ENCODE peak calls at places on chromosomes 5 and 9, in six cellular contexts. G is breast epithelium, Z is transverse colon, L is upper lobe of left lung, I is HCT116, R is sigmoid colon. O is an unnamed sample.

GRCh38 chr5:154478224-154478565 is at the start of gene HAND1:
- DNase-seq in L (peak), R (peak), Z (peak), I (peak), G (no peak), O (no peak)

GRCh38 chr5:72137826-72138409 is 30.6 kb downstream of the MAP1B start:
- DNase-seq in L (no peak), R (no peak), Z (no peak), G (no peak), I (peak), O (no peak)

GRCh38 chr9:137660144-137660543 is 41.3 kb downstream of the EHMT1 start:
- DNase-seq in G (no peak), L (no peak), I (no peak), R (peak), Z (no peak), O (no peak)

GRCh38 chr9:1042466-1042865 is 7.7 kb upstream of the DMRT2 start:
- DNase-seq in G (no peak), L (peak), R (no peak), I (no peak), Z (peak), O (no peak)

GRCh38 chr5:129906177-129906887 is 2.1 kb downstream of the CHSY3 start:
- DNase-seq in Z (peak), I (no peak), R (peak), L (peak), G (no peak), O (peak)

GRCh38 chr5:50593681-50594080 is 72.8 kb upstream of the PARP8 start:
- DNase-seq in L (no peak), Z (no peak), I (no peak), R (no peak), G (no peak), O (no peak)

GRCh38 chr9:7976167-7976755 is 176.7 kb upstream of the DMAC1 start:
- DNase-seq in L (no peak), G (no peak), Z (peak), R (no peak), I (no peak), O (no peak)

GRCh38 chr5:112183103-112183634 is 235.9 kb downstream of the EPB41L4A start:
- DNase-seq in Z (no peak), L (no peak), I (peak), R (no peak), G (no peak), O (no peak)

GRCh38 chr9:4662989-4663792 is 1.1 kb downstream of the PLPP6 start:
- DNase-seq in I (no peak), R (no peak), Z (no peak), L (no peak), G (no peak), O (no peak)

GRCh38 chr9:19946446-19947109 is 157.7 kb upstream of the SLC24A2 start:
- DNase-seq in I (no peak), Z (no peak), L (no peak), G (no peak), R (no peak), O (no peak)

GRCh38 chr5:135439426-135440205 is 7.5 kb downstream of the DCANP1 start:
- DNase-seq in R (peak), G (peak), Z (no peak), I (no peak), L (no peak), O (no peak)

GRCh38 chr9:123943671-123944070 is 13.7 kb upstream of the DENND1A start:
- DNase-seq in R (no peak), I (no peak), Z (no peak), G (no peak), L (no peak), O (no peak)

GRCh38 chr9:123942542-123942941 is 12.6 kb upstream of the DENND1A start:
- DNase-seq in Z (peak), L (peak), G (no peak), R (no peak), I (no peak), O (no peak)

GRCh38 chr9:123941535-123942070 is 11.7 kb upstream of the DENND1A start:
- DNase-seq in Z (peak), I (no peak), L (no peak), G (no peak), R (no peak), O (no peak)

GRCh38 chr9:123938401-123938800 is 8.5 kb upstream of the DENND1A start:
- DNase-seq in I (no peak), G (no peak), Z (no peak), R (no peak), L (no peak), O (no peak)

GRCh38 chr9:123940721-123941534 is 11.0 kb upstream of the DENND1A start:
- DNase-seq in Z (no peak), G (no peak), L (no peak), I (no peak), R (no peak), O (no peak)
- TF ChIP-seq CTCF in Z (no peak), G (no peak), L (no peak), I (peak), R (no peak), O (no peak)

GRCh38 chr9:92313624-92314012 is 11.5 kb downstream of the NOL8 start:
- DNase-seq in I (no peak), R (no peak), L (no peak), G (no peak), Z (no peak), O (no peak)
- TF ChIP-seq POLR2AphosphoS5 in I (no peak), R (no peak), L (no peak), G (no peak), Z (no peak), O (no peak)

DNA sequence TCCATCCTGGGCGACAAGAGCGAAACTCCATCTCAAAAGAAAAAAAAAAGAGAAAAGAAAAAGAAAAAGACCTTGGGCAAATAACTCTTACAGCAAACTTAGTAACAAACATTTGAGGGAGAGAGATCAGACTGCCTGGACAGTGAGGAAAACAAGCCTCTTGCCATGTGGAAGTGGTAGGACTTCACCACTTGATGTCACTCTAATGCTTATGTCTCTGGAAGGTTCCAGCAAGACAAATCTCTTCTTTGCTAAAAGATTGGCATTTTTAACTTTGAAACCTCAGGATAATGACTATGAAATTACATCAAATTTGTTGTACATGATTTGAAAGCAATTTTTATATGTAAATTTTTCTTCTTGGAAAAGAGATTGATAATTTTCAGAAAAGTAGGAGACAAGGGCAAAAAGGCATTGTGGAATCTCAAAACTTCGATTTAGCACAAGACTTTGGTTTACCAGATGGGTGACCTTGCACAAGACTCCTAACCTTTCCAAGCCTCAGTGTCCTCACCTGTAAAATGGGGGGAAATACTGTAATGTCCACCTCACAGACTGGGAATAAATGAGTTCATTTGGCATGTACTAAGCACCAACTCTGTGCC is 5.4 kb downstream of the ACTL7B start:
- DNase-seq in Z (no peak), I (peak), R (no peak), G (no peak), L (no peak), O (no peak)
- TF ChIP-seq CTCF in Z (no peak), I (peak), R (no peak), G (no peak), L (no peak), O (no peak)

GRCh38 chr5:137144656-137145055 is 354.5 kb downstream of the SPOCK1 start:
- DNase-seq in R (no peak), I (no peak), G (no peak), L (no peak), Z (no peak), O (no peak)

GRCh38 chr5:137146402-137146889 is 352.7 kb downstream of the SPOCK1 start:
- DNase-seq in R (peak), I (peak), G (no peak), Z (no peak), L (no peak), O (no peak)

GRCh38 chr5:137147346-137147745 is 351.8 kb downstream of the SPOCK1 start:
- DNase-seq in Z (no peak), L (no peak), R (no peak), I (no peak), G (no peak), O (no peak)

GRCh38 chr5:137148128-137148527 is 351.0 kb downstream of the SPOCK1 start:
- DNase-seq in I (no peak), R (no peak), G (no peak), Z (no peak), L (no peak), O (no peak)

GRCh38 chr5:137145726-137146125 is 353.4 kb downstream of the SPOCK1 start:
- DNase-seq in R (no peak), L (no peak), Z (no peak), I (no peak), G (no peak), O (no peak)
- TF ChIP-seq POLR2AphosphoS5 in R (no peak), L (no peak), Z (no peak), I (no peak), G (no peak), O (no peak)

GRCh38 chr9:126872516-126872915 is 12.1 kb downstream of the ZBTB34 start:
- DNase-seq in I (no peak), R (no peak), L (no peak), Z (no peak), G (no peak), O (no peak)

GRCh38 chr9:126879288-126879687 is 18.8 kb downstream of the ZBTB34 start:
- DNase-seq in Z (no peak), I (no peak), G (no peak), R (no peak), L (no peak), O (no peak)

GRCh38 chr9:126877418-126877817 is 17.0 kb downstream of the ZBTB34 start:
- DNase-seq in G (no peak), I (no peak), R (no peak), L (no peak), Z (no peak), O (no peak)

GRCh38 chr9:126875780-126876510 is 15.5 kb downstream of the ZBTB34 start:
- DNase-seq in G (no peak), Z (no peak), L (no peak), I (no peak), R (no peak), O (no peak)

GRCh38 chr9:126874546-126875314 is 14.3 kb downstream of the ZBTB34 start:
- DNase-seq in Z (no peak), G (no peak), R (no peak), L (no peak), I (no peak), O (no peak)
- TF ChIP-seq CTCF in Z (no peak), G (no peak), R (no peak), L (no peak), I (no peak), O (no peak)

GRCh38 chr9:84756156-84756555 is 86.6 kb downstream of the NTRK2 start:
- DNase-seq in R (no peak), I (no peak), Z (no peak), L (no peak), G (no peak), O (no peak)

GRCh38 chr9:84761137-84761808 is 91.7 kb downstream of the NTRK2 start:
- DNase-seq in R (no peak), G (no peak), Z (no peak), L (no peak), I (no peak), O (no peak)

GRCh38 chr9:84758817-84759216 is 89.3 kb downstream of the NTRK2 start:
- DNase-seq in G (no peak), Z (no peak), L (no peak), R (no peak), I (no peak), O (no peak)

GRCh38 chr9:84755375-84755774 is 85.8 kb downstream of the NTRK2 start:
- DNase-seq in G (no peak), Z (no peak), I (no peak), R (no peak), L (no peak), O (no peak)

GRCh38 chr9:84759300-84759750 is 89.8 kb downstream of the NTRK2 start:
- DNase-seq in L (no peak), I (no peak), G (no peak), R (no peak), Z (no peak), O (no peak)
- TF ChIP-seq POLR2AphosphoS5 in L (no peak), I (no peak), G (peak), R (no peak), Z (no peak), O (no peak)

DNA sequence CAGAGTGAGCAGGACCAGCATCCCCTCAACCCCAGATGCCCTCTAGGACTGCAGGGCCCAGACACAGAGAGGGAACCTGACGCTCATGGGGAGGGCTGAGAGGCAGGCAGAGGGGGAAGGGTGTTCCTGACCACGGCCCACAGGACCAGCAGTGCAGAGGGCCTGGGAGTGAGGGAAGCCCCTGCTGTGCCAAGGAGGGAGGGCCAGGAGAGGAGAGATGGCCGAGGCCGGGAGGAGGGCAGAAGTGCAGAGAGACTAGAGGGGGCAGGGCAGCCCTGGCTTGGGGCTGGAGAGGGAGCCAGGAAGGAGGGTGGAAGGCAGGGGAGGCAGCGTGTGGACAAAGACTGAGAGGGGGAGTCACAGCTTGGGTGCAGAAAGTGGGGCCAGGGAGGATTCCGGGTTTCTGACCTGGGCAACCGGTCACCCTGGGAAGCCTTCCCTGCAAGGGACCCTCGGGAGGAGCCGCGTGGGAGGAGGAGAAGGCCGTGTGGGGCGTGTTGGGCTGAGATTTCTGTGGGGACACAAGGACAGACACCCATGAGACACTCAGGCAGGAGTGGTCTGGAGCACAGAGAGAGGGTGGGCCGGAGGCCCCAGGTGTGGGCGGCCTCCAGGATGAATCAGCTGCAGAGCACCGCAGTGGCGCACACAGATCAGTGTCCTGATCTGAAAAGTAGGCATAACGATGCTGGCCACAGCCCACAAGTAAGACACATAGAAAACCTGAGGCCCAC is 117.5 kb downstream of the ADAMTS2 start:
- DNase-seq in L (no peak), I (no peak), G (no peak), Z (peak), R (peak), O (peak)
- TF ChIP-seq CTCF in L (no peak), I (no peak), G (no peak), Z (no peak), R (no peak), O (no peak)

GRCh38 chr9:135695642-135696041 is 3.6 kb downstream of the SOHLH1 start:
- DNase-seq in L (peak), G (no peak), Z (no peak), I (no peak), R (no peak), O (no peak)

GRCh38 chr9:135698767-135699166 is 514 bp downstream of the SOHLH1 start:
- DNase-seq in I (no peak), L (no peak), Z (no peak), G (no peak), R (no peak), O (no peak)

GRCh38 chr9:135696446-135696845 is 2.8 kb downstream of the SOHLH1 start:
- DNase-seq in R (no peak), Z (no peak), G (no peak), L (peak), I (no peak), O (no peak)

GRCh38 chr9:135698236-135698635 is 1.0 kb downstream of the SOHLH1 start:
- DNase-seq in R (no peak), L (peak), Z (no peak), I (no peak), G (no peak), O (no peak)

DNA sequence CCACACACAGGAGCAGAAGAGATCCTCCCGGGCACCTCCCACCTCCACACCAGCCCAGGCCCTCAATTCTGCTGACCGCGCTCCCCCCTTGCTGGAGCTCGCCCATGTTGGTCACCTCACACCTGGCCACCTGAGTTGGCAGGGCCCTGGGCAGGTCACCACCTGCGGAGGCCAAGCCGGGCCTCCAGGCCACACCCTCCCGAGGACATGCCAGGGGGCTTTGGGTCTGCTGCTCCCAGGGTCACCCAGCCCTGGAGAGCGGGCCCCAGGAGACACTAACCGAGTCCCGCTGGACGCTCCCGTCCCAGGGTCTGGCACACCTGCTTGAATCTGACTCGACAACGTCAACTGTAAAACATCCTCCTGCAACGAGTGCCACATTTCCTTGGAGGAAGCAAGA is 2.1 kb downstream of the SOHLH1 start:
- DNase-seq in Z (no peak), G (no peak), I (no peak), R (no peak), L (peak), O (no peak)
- TF ChIP-seq POLR2AphosphoS5 in Z (no peak), G (no peak), I (no peak), R (no peak), L (no peak), O (no peak)

GRCh38 chr5:6759401-6759800 is 46.2 kb downstream of the TENT4A start:
- DNase-seq in R (peak), G (no peak), I (no peak), Z (no peak), L (no peak), O (no peak)
- TF ChIP-seq CTCF in R (no peak), G (no peak), I (peak), Z (no peak), L (no peak), O (no peak)

DNA sequence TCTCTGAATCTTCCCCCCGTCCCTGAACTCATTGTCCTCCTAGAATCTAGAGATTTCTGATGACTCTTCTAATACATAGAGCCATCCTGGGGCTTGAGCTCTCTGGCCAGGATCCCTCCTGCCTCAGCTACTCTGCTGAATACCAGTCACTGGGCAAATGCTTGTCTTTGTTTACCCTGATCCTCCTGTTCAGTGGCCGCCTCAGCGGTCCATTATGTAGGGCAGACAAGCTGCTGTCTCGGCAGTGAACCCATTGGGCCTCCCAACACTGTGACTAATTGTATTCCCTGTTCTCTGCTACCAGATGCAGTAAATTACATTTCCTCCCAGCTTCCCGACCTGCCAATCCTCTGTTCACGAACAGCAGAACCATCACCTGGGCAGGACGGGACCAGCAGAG is 151.6 kb downstream of the PALM2AKAP2 start:
- DNase-seq in Z (no peak), I (no peak), L (no peak), G (no peak), R (no peak), O (no peak)
- TF ChIP-seq POLR2AphosphoS5 in Z (no peak), I (no peak), L (no peak), G (no peak), R (no peak), O (no peak)

O was measured in suprapubic skin.